ENCODE peak calls at places on chromosomes 5 and 9, in four cellular contexts. S, P, T and V are unnamed samples.

GRCh38 chr5:14240366-14240765 is 97.2 kb downstream of the TRIO start:
- DNase-seq in P (no peak), S (peak), T (no peak), V (peak)

GRCh38 chr9:116501871-116502270 is 185.2 kb upstream of the TRIM32 start:
- DNase-seq in S (peak), T (peak), P (no peak), V (no peak)

GRCh38 chr5:111775224-111775623 is 18.2 kb upstream of the NREP start:
- DNase-seq in T (no peak), S (peak), P (no peak), V (peak)

GRCh38 chr9:93911136-93911745 is 43.9 kb downstream of the BARX1 start:
- DNase-seq in T (no peak), S (no peak), P (no peak), V (no peak)

GRCh38 chr5:17803976-17804375 is 169.7 kb downstream of the TAF11L14 start:
- DNase-seq in T (no peak), P (no peak), S (no peak), V (no peak)

GRCh38 chr9:4301971-4302427 is 2.1 kb upstream of the GLIS3 start:
- DNase-seq in P (peak), S (peak), T (peak), V (peak)

GRCh38 chr9:71121275-71122168 is at the start of gene TRPM3:
- DNase-seq in S (no peak), P (no peak), T (no peak), V (no peak)

GRCh38 chr5:88889165-88890069 is 6.4 kb upstream of the MEF2C start:
- DNase-seq in P (no peak), T (no peak), S (peak), V (peak)

GRCh38 chr9:2810424-2811075 is 33.3 kb downstream of the PUM3 start:
- DNase-seq in S (no peak), P (no peak), T (no peak), V (no peak)

GRCh38 chr9:77433675-77434445 is 214.3 kb downstream of the GNA14 start:
- DNase-seq in T (peak), S (peak), P (peak), V (peak)

GRCh38 chr5:66315784-66316183 is 171.7 kb downstream of the SREK1 start:
- DNase-seq in S (no peak), P (no peak), T (no peak), V (no peak)
- TF ChIP-seq CTCF in S (no peak), P (no peak), T (no peak), V (no peak)

DNA sequence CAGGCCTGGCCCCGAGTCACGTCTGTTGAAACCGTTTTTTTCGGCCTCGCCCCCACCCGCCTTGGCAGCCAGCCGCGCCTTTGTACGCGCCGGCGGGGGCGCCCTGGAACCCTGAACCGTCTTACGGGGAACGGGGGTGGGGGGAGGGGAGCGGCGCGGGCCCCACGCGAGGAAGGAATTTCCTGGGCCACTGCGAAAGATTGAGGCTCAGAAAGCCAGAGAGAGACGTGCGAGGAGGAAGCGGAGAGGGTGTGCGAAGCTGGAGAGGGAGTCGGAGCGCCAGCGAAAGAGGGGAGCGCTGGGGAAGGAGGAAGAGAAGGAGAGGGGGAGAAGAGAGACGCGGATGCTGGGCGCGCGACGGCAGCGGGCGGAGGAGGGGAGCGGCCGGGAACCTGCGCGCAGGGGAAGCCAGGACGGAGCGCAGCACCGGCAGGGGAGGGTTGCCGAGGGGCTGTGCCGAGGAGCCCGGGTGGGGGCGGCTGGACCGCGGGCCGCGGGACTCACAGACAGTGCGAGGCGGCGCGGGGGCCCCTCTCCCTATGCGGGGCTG is 4.6 kb upstream of the PRDM12 start:
- DNase-seq in T (no peak), S (no peak), P (no peak), V (no peak)
- H3K4me3 ChIP-seq in T (no peak), S (no peak), P (no peak), V (no peak)

GRCh38 chr5:168341178-168341577 is 49.7 kb downstream of the WWC1 start:
- DNase-seq in S (no peak), T (peak), P (no peak), V (no peak)

GRCh38 chr5:168337361-168337760 is 45.9 kb downstream of the WWC1 start:
- DNase-seq in S (no peak), P (no peak), T (no peak), V (no peak)

GRCh38 chr5:168340487-168340886 is 49.0 kb downstream of the WWC1 start:
- DNase-seq in P (no peak), S (no peak), T (no peak), V (no peak)

GRCh38 chr5:168342151-168342825 is 50.8 kb downstream of the WWC1 start:
- DNase-seq in P (no peak), S (peak), T (peak), V (no peak)

GRCh38 chr5:168339151-168340140 is 48.0 kb downstream of the WWC1 start:
- DNase-seq in P (no peak), T (no peak), S (no peak), V (no peak)
- TF ChIP-seq CTCF in P (no peak), T (no peak), S (no peak), V (no peak)

DNA sequence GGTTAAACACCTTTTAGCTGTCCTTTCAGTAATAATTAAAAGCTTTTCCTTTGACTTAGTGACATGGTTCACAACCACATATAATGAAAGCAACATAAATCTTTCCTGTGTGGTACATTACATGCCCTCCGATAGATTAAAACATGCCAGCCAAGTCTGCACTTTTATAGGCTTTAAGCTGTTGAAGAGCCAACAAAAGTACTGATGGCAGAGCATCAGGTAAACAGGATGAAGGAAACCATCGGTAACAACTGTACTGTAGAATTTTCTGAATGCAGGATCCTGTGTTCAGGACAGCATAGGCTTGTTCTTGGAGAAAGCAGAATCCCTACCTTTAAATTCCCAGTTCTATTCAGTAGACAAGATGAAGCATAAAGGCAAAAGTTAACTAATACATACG is 226.6 kb downstream of the MLLT3 start:
- DNase-seq in S (no peak), T (no peak), P (no peak), V (no peak)
- H3K4me3 ChIP-seq in S (no peak), T (no peak), P (no peak), V (no peak)

DNA sequence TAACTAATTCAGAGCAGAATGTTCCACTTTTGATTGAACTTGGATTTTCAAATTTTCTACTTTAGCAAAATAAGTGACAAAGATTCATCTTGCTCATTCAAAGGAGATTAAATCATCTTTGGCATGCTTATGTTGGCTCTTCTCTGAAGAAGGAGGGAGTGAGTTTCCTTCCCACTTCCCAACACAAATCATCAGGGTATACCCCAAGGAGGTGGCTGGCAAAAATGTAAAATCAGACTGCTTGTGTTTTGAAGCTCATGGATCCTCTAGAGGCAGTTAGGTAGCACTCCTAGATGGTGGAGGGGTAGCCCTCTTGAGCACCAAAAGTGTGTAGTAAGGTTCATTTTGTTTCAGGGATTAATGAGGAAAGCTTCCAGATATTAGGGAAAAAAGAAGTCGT is 343.1 kb downstream of the OSTF1 start:
- DNase-seq in P (no peak), S (no peak), T (no peak), V (no peak)
- TF ChIP-seq CTCF in P (no peak), S (no peak), T (no peak), V (no peak)

GRCh38 chr9:34993502-34994428 is 4.2 kb downstream of the DNAJB5 start:
- DNase-seq in T (no peak), P (no peak), S (peak), V (peak)

GRCh38 chr9:34990908-34991832 is 1.6 kb downstream of the DNAJB5 start:
- DNase-seq in S (no peak), P (no peak), T (no peak), V (no peak)

GRCh38 chr9:34989946-34990635 is 546 bp downstream of the DNAJB5 start:
- DNase-seq in S (peak), T (no peak), P (no peak), V (peak)

GRCh38 chr9:34992376-34992951 is 2.9 kb downstream of the DNAJB5 start:
- DNase-seq in T (peak), S (peak), P (no peak), V (peak)

DNA sequence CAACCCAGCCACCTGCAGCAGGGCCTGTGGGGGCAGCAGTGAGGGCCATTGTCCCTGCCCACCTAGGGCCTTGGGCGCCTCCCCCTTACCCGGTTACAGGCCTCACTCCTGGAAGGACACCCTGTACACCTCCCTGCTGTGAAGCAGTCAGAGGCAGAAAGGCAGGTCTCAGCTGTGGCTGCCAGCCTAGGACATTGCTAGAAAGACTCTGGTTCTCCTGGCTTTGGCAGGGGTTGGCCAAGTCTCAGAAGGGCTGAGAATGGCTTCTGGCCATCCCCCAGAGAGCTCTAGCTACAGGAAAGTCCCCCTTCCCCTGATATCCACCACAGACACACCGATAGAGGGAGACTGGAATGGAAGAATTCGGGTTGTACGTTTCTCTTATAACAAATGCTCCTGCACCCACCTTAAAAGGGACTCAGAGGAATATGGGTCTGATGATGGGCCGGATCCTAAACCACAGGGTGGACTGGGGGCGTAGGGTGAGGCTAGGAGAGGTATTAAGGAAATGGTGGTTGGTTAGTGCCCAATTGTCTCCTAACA is 2.4 kb downstream of the DNAJB5 start:
- DNase-seq in T (no peak), P (peak), S (peak), V (no peak)
- H3K4me3 ChIP-seq in T (no peak), P (no peak), S (no peak), V (no peak)

GRCh38 chr9:6014668-6015270 is 655 bp downstream of the RANBP6 start:
- DNase-seq in T (peak), S (peak), P (no peak), V (peak)

GRCh38 chr9:6015278-6016157 is at the start of gene RANBP6:
- DNase-seq in S (peak), T (peak), P (peak), V (peak)
- TF ChIP-seq CTCF in S (no peak), T (no peak), P (no peak), V (no peak)

DNA sequence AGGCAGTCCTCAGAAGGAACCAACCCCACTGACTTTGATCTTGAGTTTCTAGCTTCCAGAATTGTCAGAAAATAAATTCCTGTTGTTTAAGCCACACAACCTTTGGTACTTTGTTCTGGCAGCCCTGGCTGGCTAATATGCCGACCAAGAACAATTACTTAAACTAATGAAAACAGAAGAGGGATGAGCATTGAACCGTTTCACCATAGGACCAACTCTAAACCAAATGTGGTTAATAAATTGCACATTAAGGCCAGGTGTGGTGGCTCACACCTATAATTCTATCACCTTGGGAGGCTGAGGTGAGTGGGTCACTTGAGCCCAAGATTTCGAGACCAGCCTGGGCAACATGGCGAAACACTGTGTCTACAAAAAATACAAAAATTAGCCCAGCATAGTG is 160.9 kb upstream of the RAI14 start:
- DNase-seq in T (no peak), P (no peak), S (no peak), V (no peak)
- H3K4me3 ChIP-seq in T (no peak), P (no peak), S (no peak), V (no peak)